ENCODE peak calls at places on chromosomes 2 and 18, in seven cellular contexts. G is A549; K is effector CD8-positive, alpha-beta T cell; X is KBM-7; T is foreskin fibroblast; A is adipocyte; J is substantia nigra. U is an unnamed sample.

GRCh38 chr2:29650634-29651097 is 270.7 kb downstream of the ALK start:
- DNase-seq in G (no peak), K (no peak), J (no peak), A (peak; percentile 82), T (peak; percentile 7), X (no peak), U (no peak)

GRCh38 chr2:234366891-234367290 is 130.0 kb downstream of the ARL4C start:
- DNase-seq in K (no peak), T (peak; percentile 71), G (no peak), A (peak; percentile 85), X (no peak), J (no peak), U (peak; percentile 70)

GRCh38 chr2:79964966-79965365 is 339.6 kb downstream of the LRRTM1 start:
- DNase-seq in X (no peak), A (no peak), T (no peak), G (no peak), J (no peak), K (no peak), U (no peak)

GRCh38 chr2:69007169-69007568 is 5.8 kb upstream of the ANTXR1 start:
- DNase-seq in T (no peak), G (no peak), X (no peak), J (no peak), A (peak; percentile 77), K (no peak), U (no peak)

GRCh38 chr2:11481426-11481788 is 15.4 kb upstream of the E2F6 start:
- DNase-seq in A (no peak), G (no peak), J (no peak), X (no peak), K (no peak), T (no peak), U (no peak)

GRCh38 chr2:241844831-241845578 is 13.7 kb downstream of the PDCD1 start:
- DNase-seq in K (no peak), T (no peak), X (no peak), J (no peak), A (no peak), G (no peak), U (peak; percentile 37)

GRCh38 chr2:236363878-236364277 is 99.7 kb upstream of the ASB18 start:
- DNase-seq in T (no peak), G (no peak), K (no peak), A (no peak), J (no peak), X (no peak), U (no peak)

GRCh38 chr2:58497189-58497588 is 256.1 kb upstream of the FANCL start:
- DNase-seq in X (no peak), T (no peak), J (no peak), K (no peak), A (no peak), G (no peak), U (no peak)

GRCh38 chr2:208318127-208318526 is 52.1 kb downstream of the PIKFYVE start:
- DNase-seq in X (no peak), G (no peak), A (no peak), T (no peak), J (no peak), K (no peak), U (no peak)

GRCh38 chr2:186659383-186659782 is 34.5 kb upstream of the FAM171B start:
- DNase-seq in G (no peak), A (no peak), J (no peak), K (no peak), X (no peak), T (no peak), U (no peak)

GRCh38 chr2:171745806-171746205 is 58.5 kb downstream of the DYNC1I2 start:
- DNase-seq in A (no peak), T (no peak), X (no peak), J (no peak), K (no peak), G (no peak), U (no peak)

GRCh38 chr18:51617572-51618260 is 420.2 kb upstream of the MEX3C start:
- DNase-seq in T (no peak), A (no peak), G (peak; percentile 15), J (no peak), X (no peak), K (no peak), U (no peak)

GRCh38 chr2:207258191-207258991 is 92.6 kb upstream of the KLF7 start:
- DNase-seq in T (peak; percentile 98), J (no peak), G (peak; percentile 66), A (peak; percentile 97), X (peak; percentile 13), K (no peak), U (peak; percentile 70)

GRCh38 chr2:70118798-70119454 is 31.6 kb downstream of the PCBP1 start:
- DNase-seq in J (peak; percentile 59), T (no peak), K (no peak), G (no peak), X (peak; percentile 60), A (no peak), U (no peak)

GRCh38 chr2:223057545-223057944 is 5.6 kb downstream of the KCNE4 start:
- DNase-seq in K (no peak), J (no peak), T (no peak), G (no peak), A (no peak), X (no peak), U (no peak)

GRCh38 chr2:42172566-42172965 is 3.4 kb downstream of the EML4 start:
- DNase-seq in K (no peak), G (no peak), T (no peak), X (no peak), A (no peak), J (no peak), U (no peak)

GRCh38 chr2:65281626-65282351 is 54.2 kb downstream of the ACTR2 start:
- DNase-seq in K (no peak), G (no peak), X (no peak), J (no peak), T (peak; percentile 46), A (no peak), U (no peak)

GRCh38 chr2:148720501-148720998 is 76.0 kb downstream of the EPC2 start:
- DNase-seq in J (no peak), X (no peak), G (no peak), K (no peak), A (peak; percentile 19), T (peak; percentile 80), U (peak; percentile 40)

GRCh38 chr2:23414876-23415275 is 29.9 kb downstream of the KLHL29 start:
- DNase-seq in G (no peak), X (no peak), A (no peak), K (no peak), T (peak; percentile 57), J (no peak), U (no peak)

GRCh38 chr2:118122768-118123335 is 34.6 kb downstream of the INSIG2 start:
- DNase-seq in T (no peak), A (no peak), X (peak; percentile 11), G (peak; percentile 41), K (no peak), J (no peak), U (no peak)

GRCh38 chr18:57627488-57627887 is 5.9 kb upstream of the NARS1 start:
- DNase-seq in G (no peak), K (no peak), T (peak; percentile 63), X (no peak), A (no peak), J (no peak), U (no peak)

GRCh38 chr2:55431982-55432627 is 12.4 kb upstream of the CCDC88A start:
- DNase-seq in T (peak; percentile 70), A (peak; percentile 75), K (no peak), J (no peak), X (peak; percentile 49), G (peak; percentile 27), U (no peak)

GRCh38 chr2:74281141-74281540 is 62.1 kb downstream of the SLC4A5 start:
- DNase-seq in K (no peak), A (no peak), X (no peak), T (no peak), J (no peak), G (no peak), U (no peak)

U was measured in ureter.